ENCODE peak calls at places on chromosomes 4 and X, in four cellular contexts. One of them, this sample, is unnamed.

GRCh38 chr4:129929984-129930383 is 834.0 kb downstream of the C4orf33 start:
- DNase-seq in lower lobe of right lung: no peak
- DNase-seq in brain microvascular endothelial cell: no peak
- DNase-seq in A549: no peak
- DNase-seq in this sample: no peak

GRCh38 chrX:19630776-19631707 is 115.7 kb upstream of the MAP3K15 start:
- DNase-seq in lower lobe of right lung: no peak
- DNase-seq in A549: no peak
- DNase-seq in brain microvascular endothelial cell: no peak
- DNase-seq in this sample: no peak

GRCh38 chr4:150423074-150423473 is 158.9 kb upstream of the MAB21L2 start:
- DNase-seq in brain microvascular endothelial cell: no peak
- DNase-seq in A549: no peak
- DNase-seq in lower lobe of right lung: no peak
- DNase-seq in this sample: no peak

GRCh38 chr4:161604516-161605300 is 559.1 kb downstream of the FSTL5 start:
- DNase-seq in lower lobe of right lung: no peak
- DNase-seq in A549: no peak
- DNase-seq in brain microvascular endothelial cell: no peak
- DNase-seq in this sample: no peak

GRCh38 chr4:56297801-56298200 is 89.5 kb downstream of the AASDH start:
- DNase-seq in brain microvascular endothelial cell: no peak
- DNase-seq in lower lobe of right lung: no peak
- DNase-seq in A549: no peak
- DNase-seq in this sample: no peak

GRCh38 chr4:169210516-169211108 is 60.1 kb downstream of the SH3RF1 start:
- DNase-seq in brain microvascular endothelial cell: no peak
- DNase-seq in lower lobe of right lung: no peak
- DNase-seq in A549: no peak
- DNase-seq in this sample: no peak

GRCh38 chr4:124427095-124427767 is 285.3 kb downstream of the ANKRD50 start:
- DNase-seq in lower lobe of right lung: no peak
- DNase-seq in A549: no peak
- DNase-seq in brain microvascular endothelial cell: no peak
- DNase-seq in this sample: no peak

GRCh38 chrX:19017271-19017670 is 33.4 kb upstream of the PHKA2 start:
- DNase-seq in lower lobe of right lung: no peak
- DNase-seq in brain microvascular endothelial cell: no peak
- DNase-seq in A549: peak; percentile 55
- DNase-seq in this sample: peak; percentile 11

GRCh38 chr4:19725130-19725529 is 526.6 kb upstream of the SLIT2 start:
- DNase-seq in brain microvascular endothelial cell: no peak
- DNase-seq in A549: no peak
- DNase-seq in lower lobe of right lung: no peak
- DNase-seq in this sample: no peak

GRCh38 chr4:71300964-71301363 is 37.9 kb upstream of the SLC4A4 start:
- DNase-seq in A549: no peak
- DNase-seq in lower lobe of right lung: no peak
- DNase-seq in brain microvascular endothelial cell: no peak
- DNase-seq in this sample: peak; percentile 5

GRCh38 chr4:7335363-7336066 is 99.2 kb downstream of the PSAPL1 start:
- DNase-seq in lower lobe of right lung: peak; percentile 89
- DNase-seq in A549: peak; percentile 69
- DNase-seq in brain microvascular endothelial cell: no peak
- DNase-seq in this sample: peak; percentile 17

GRCh38 chr4:147518846-147519767 is 38.2 kb downstream of the EDNRA start:
- DNase-seq in brain microvascular endothelial cell: peak; percentile 81
- DNase-seq in lower lobe of right lung: peak; percentile 51
- DNase-seq in A549: peak; percentile 23
- DNase-seq in this sample: peak; percentile 28

GRCh38 chrX:120677017-120677652 is 47.3 kb upstream of the C1GALT1C1 start:
- DNase-seq in A549: no peak
- DNase-seq in brain microvascular endothelial cell: no peak
- DNase-seq in lower lobe of right lung: no peak
- DNase-seq in this sample: no peak

GRCh38 chrX:148741441-148741840 is 241.0 kb downstream of the AFF2 start:
- DNase-seq in lower lobe of right lung: no peak
- DNase-seq in A549: no peak
- DNase-seq in brain microvascular endothelial cell: no peak
- DNase-seq in this sample: no peak

GRCh38 chr4:158170691-158171455 is 2.0 kb downstream of the GASK1B start:
- DNase-seq in brain microvascular endothelial cell: no peak
- DNase-seq in lower lobe of right lung: peak; percentile 72
- DNase-seq in A549: no peak
- DNase-seq in this sample: no peak

GRCh38 chrX:65750674-65751469 is 83.4 kb downstream of the MSN start:
- DNase-seq in lower lobe of right lung: no peak
- DNase-seq in A549: no peak
- DNase-seq in brain microvascular endothelial cell: no peak
- DNase-seq in this sample: no peak

GRCh38 chr4:179666226-179666625 is 2224.0 kb upstream of the AGA start:
- DNase-seq in brain microvascular endothelial cell: no peak
- DNase-seq in A549: no peak
- DNase-seq in lower lobe of right lung: no peak
- DNase-seq in this sample: no peak

GRCh38 chr4:22708961-22709360 is 16.2 kb downstream of the GBA3 start:
- DNase-seq in A549: no peak
- DNase-seq in brain microvascular endothelial cell: no peak
- DNase-seq in lower lobe of right lung: no peak
- DNase-seq in this sample: no peak

GRCh38 chr4:123986268-123986798 is 589.7 kb downstream of the SPRY1 start:
- DNase-seq in lower lobe of right lung: no peak
- DNase-seq in brain microvascular endothelial cell: peak; percentile 93
- DNase-seq in A549: no peak
- DNase-seq in this sample: peak; percentile 28

GRCh38 chr4:70471897-70472296 is at the start of gene MUC7:
- DNase-seq in lower lobe of right lung: no peak
- DNase-seq in brain microvascular endothelial cell: no peak
- DNase-seq in A549: no peak
- DNase-seq in this sample: no peak

GRCh38 chr4:146338512-146338911 is 124.2 kb downstream of the REELD1 start:
- DNase-seq in lower lobe of right lung: no peak
- DNase-seq in brain microvascular endothelial cell: no peak
- DNase-seq in A549: no peak
- DNase-seq in this sample: no peak

GRCh38 chr4:128468485-128468989 is 180.9 kb upstream of the PGRMC2 start:
- DNase-seq in A549: no peak
- DNase-seq in brain microvascular endothelial cell: peak; percentile 94
- DNase-seq in lower lobe of right lung: no peak
- DNase-seq in this sample: peak; percentile 80

GRCh38 chr4:67616478-67616877 is 58.0 kb downstream of the STAP1 start:
- DNase-seq in A549: no peak
- DNase-seq in lower lobe of right lung: no peak
- DNase-seq in brain microvascular endothelial cell: no peak
- DNase-seq in this sample: no peak

GRCh38 chr4:25913056-25913850 is 767 bp upstream of the SMIM20 start:
- DNase-seq in A549: no peak
- DNase-seq in lower lobe of right lung: peak; percentile 60
- DNase-seq in brain microvascular endothelial cell: peak; percentile 10
- DNase-seq in this sample: no peak

GRCh38 chrX:10134921-10135320 is 21.9 kb upstream of the CLCN4 start:
- DNase-seq in brain microvascular endothelial cell: no peak
- DNase-seq in A549: no peak
- DNase-seq in lower lobe of right lung: no peak
- DNase-seq in this sample: no peak

GRCh38 chrX:38694394-38694793 is 106.9 kb upstream of the MID1IP1 start:
- DNase-seq in brain microvascular endothelial cell: peak; percentile 5
- DNase-seq in lower lobe of right lung: no peak
- DNase-seq in A549: no peak
- DNase-seq in this sample: no peak

GRCh38 chr4:108060686-108061321 is 71.1 kb downstream of the HADH start:
- DNase-seq in lower lobe of right lung: no peak
- DNase-seq in brain microvascular endothelial cell: no peak
- DNase-seq in A549: no peak
- DNase-seq in this sample: no peak

GRCh38 chrX:49192722-49193328 is 6.7 kb upstream of the PRICKLE3 start:
- DNase-seq in lower lobe of right lung: no peak
- DNase-seq in brain microvascular endothelial cell: peak; percentile 8
- DNase-seq in A549: no peak
- DNase-seq in this sample: no peak

GRCh38 chr4:8107146-8107657 is 51.4 kb downstream of the ABLIM2 start:
- DNase-seq in lower lobe of right lung: no peak
- DNase-seq in brain microvascular endothelial cell: no peak
- DNase-seq in A549: no peak
- DNase-seq in this sample: no peak

GRCh38 chr4:148415500-148415899 is 26.7 kb downstream of the NR3C2 start:
- DNase-seq in brain microvascular endothelial cell: no peak
- DNase-seq in lower lobe of right lung: no peak
- DNase-seq in A549: no peak
- DNase-seq in this sample: no peak

This sample was measured in RCC 7860.